ENCODE peak calls at places on chromosomes 4 and X, in ten cellular contexts. D is body of pancreas, B is hepatocyte, J is uterus, G is PC-3, T is mesenchymal stem cell, P is HCT116, E is heart right ventricle, O is aorta, K is lung. Z is an unnamed sample. For H3K9me3, the result is how much of the 10 kb centered on the place peaks cover.

GRCh38 chr4:133493776-133494175 is 344.7 kb downstream of the PCDH10 start:
- DNase-seq in D (no peak), B (no peak), J (no peak), G (no peak), T (no peak), P (no peak), E (no peak), O (no peak), K (no peak), Z (no peak)

GRCh38 chr4:13541720-13542576 is 2.4 kb downstream of the NKX3-2 start:
- DNase-seq in D (peak), B (peak), J (no peak), G (no peak), T (no peak), P (no peak), E (no peak), O (no peak), K (peak), Z (peak)

GRCh38 chr4:139167774-139168444 is 9.1 kb downstream of the ELF2 start:
- DNase-seq in D (no peak), B (peak), J (no peak), G (peak), T (peak), P (peak), E (no peak), O (no peak), K (no peak), Z (no peak)

GRCh38 chr4:113285512-113285911 is 236.1 kb downstream of the ANK2 start:
- DNase-seq in D (no peak), B (no peak), J (no peak), G (no peak), T (no peak), P (no peak), E (no peak), O (no peak), K (no peak), Z (no peak)

GRCh38 chrX:12999422-12999821 is 24.5 kb downstream of the TMSB4X start:
- DNase-seq in D (no peak), B (no peak), J (no peak), G (no peak), T (no peak), P (no peak), E (no peak), O (no peak), K (no peak), Z (no peak)

GRCh38 chr4:151325320-151326246 is at the start of gene SH3D19:
- DNase-seq in D (peak), B (peak), J (peak), G (peak), T (peak), P (peak), E (peak), O (peak), K (peak), Z (peak)

GRCh38 chr4:10734697-10735096 is 50.1 kb upstream of the CLNK start:
- DNase-seq in D (no peak), B (no peak), J (no peak), G (no peak), T (no peak), P (no peak), E (no peak), O (no peak), K (no peak), Z (no peak)

GRCh38 chr4:13355036-13355910 is 128.9 kb downstream of the RAB28 start:
- DNase-seq in D (no peak), B (no peak), J (no peak), G (no peak), T (peak), P (no peak), E (no peak), O (no peak), K (no peak), Z (no peak)

GRCh38 chr4:74056114-74056857 is 17.8 kb upstream of the CXCL3 start:
- DNase-seq in D (no peak), B (no peak), J (no peak), G (peak), T (peak), P (peak), E (no peak), O (no peak), K (no peak), Z (no peak)

GRCh38 chr4:8762356-8762755 is 109.3 kb downstream of the HMX1 start:
- DNase-seq in D (no peak), B (no peak), J (no peak), G (no peak), T (no peak), P (no peak), E (no peak), O (peak), K (no peak), Z (no peak)

GRCh38 chr4:108829981-108830492 is 67.2 kb upstream of the ETNPPL start:
- DNase-seq in D (no peak), B (no peak), J (no peak), G (no peak), T (no peak), P (no peak), E (no peak), O (no peak), K (no peak), Z (no peak)

GRCh38 chr4:153465922-153466636 is at the start of gene TMEM131L:
- DNase-seq in D (peak), B (peak), J (peak), G (peak), T (peak), P (peak), E (peak), O (peak), K (peak), Z (peak)

GRCh38 chr4:5751918-5752802 is 41.2 kb downstream of the EVC start:
- DNase-seq in D (no peak), B (peak), J (no peak), G (no peak), T (peak), P (no peak), E (no peak), O (no peak), K (no peak), Z (peak)

GRCh38 chr4:76993787-76994641 is 44.5 kb downstream of the SEPTIN11 start:
- DNase-seq in D (no peak), B (no peak), J (no peak), G (no peak), T (no peak), P (no peak), E (no peak), O (no peak), K (no peak), Z (no peak)

GRCh38 chrX:42093756-42094155 is 170.4 kb upstream of the CASK start:
- DNase-seq in D (no peak), B (peak), J (no peak), G (no peak), T (peak), P (no peak), E (no peak), O (no peak), K (no peak), Z (no peak)

GRCh38 chrX:130171446-130172126 is at the start of gene RAB33A:
- DNase-seq in D (no peak), B (peak), J (peak), G (no peak), T (peak), P (no peak), E (peak), O (peak), K (no peak), Z (no peak)

GRCh38 chr4:83214079-83214478 is 70.5 kb downstream of the COQ2 start:
- DNase-seq in D (no peak), B (no peak), J (no peak), G (no peak), T (no peak), P (no peak), E (no peak), O (no peak), K (no peak), Z (no peak)

GRCh38 chr4:146018247-146018646 is 79.6 kb upstream of the ZNF827 start:
- DNase-seq in D (no peak), B (no peak), J (no peak), G (no peak), T (no peak), P (no peak), E (no peak), O (no peak), K (no peak), Z (no peak)

GRCh38 chr4:95392886-95393285 is 155.9 kb downstream of the UNC5C start:
- DNase-seq in D (no peak), B (no peak), J (no peak), G (no peak), T (no peak), P (no peak), E (no peak), O (no peak), K (no peak), Z (no peak)

GRCh38 chrX:70336767-70337166 is 46.9 kb downstream of the KIF4A start:
- DNase-seq in D (no peak), B (no peak), J (no peak), G (no peak), T (no peak), P (no peak), E (no peak), O (no peak), K (no peak), Z (no peak)

GRCh38 chr4:183444953-183445543 is 612 bp downstream of the CDKN2AIP start:
- DNase-seq in D (no peak), B (no peak), J (no peak), G (peak), T (no peak), P (no peak), E (peak), O (peak), K (peak), Z (peak)

GRCh38 chr4:8272472-8273428 is 3.2 kb downstream of the HTRA3 start:
- DNase-seq in D (no peak), B (no peak), J (no peak), G (no peak), T (peak), P (no peak), E (peak), O (no peak), K (no peak), Z (no peak)

GRCh38 chr4:88457307-88458090 is 580 bp downstream of the HERC5 start:
- DNase-seq in D (peak), B (peak), J (peak), G (peak), T (peak), P (peak), E (peak), O (peak), K (peak), Z (peak)

GRCh38 chr4:173517781-173518371 is 12.2 kb downstream of the HAND2 start:
- DNase-seq in D (no peak), B (peak), J (no peak), G (no peak), T (peak), P (no peak), E (peak), O (peak), K (no peak), Z (no peak)

GRCh38 chrX:72045141-72045540 is 86.6 kb downstream of the RTL5 start:
- DNase-seq in D (no peak), B (no peak), J (no peak), G (no peak), T (no peak), P (no peak), E (no peak), O (no peak), K (no peak), Z (peak)

GRCh38 chr4:113476800-113477199 is 284.7 kb downstream of the CAMK2D start:
- DNase-seq in D (no peak), B (no peak), J (no peak), G (peak), T (no peak), P (peak), E (no peak), O (no peak), K (no peak), Z (no peak)

GRCh38 chrX:19543951-19544359 is 28.6 kb upstream of the MAP3K15 start:
- DNase-seq in D (no peak), B (no peak), J (no peak), G (no peak), T (no peak), P (no peak), E (peak), O (no peak), K (no peak), Z (no peak)
- H3K9me3 ChIP-seq in D (under half), B (under half), J (under half), G (under half), T (under half), P (under half), E (under half), O (under half), K (under half), Z (under half)

GRCh38 chrX:155966876-155967275 is 30.6 kb upstream of the IL9R start:
- DNase-seq in D (no peak), B (peak), J (no peak), G (peak), T (peak), P (peak), E (no peak), O (no peak), K (no peak), Z (peak)

GRCh38 chrX:155968106-155968714 is 29.3 kb upstream of the IL9R start:
- DNase-seq in D (no peak), B (no peak), J (no peak), G (no peak), T (no peak), P (no peak), E (no peak), O (no peak), K (no peak), Z (peak)

GRCh38 chrX:155962906-155963305 is 34.6 kb upstream of the IL9R start:
- DNase-seq in D (no peak), B (peak), J (no peak), G (no peak), T (no peak), P (no peak), E (no peak), O (no peak), K (no peak), Z (no peak)

DNA sequence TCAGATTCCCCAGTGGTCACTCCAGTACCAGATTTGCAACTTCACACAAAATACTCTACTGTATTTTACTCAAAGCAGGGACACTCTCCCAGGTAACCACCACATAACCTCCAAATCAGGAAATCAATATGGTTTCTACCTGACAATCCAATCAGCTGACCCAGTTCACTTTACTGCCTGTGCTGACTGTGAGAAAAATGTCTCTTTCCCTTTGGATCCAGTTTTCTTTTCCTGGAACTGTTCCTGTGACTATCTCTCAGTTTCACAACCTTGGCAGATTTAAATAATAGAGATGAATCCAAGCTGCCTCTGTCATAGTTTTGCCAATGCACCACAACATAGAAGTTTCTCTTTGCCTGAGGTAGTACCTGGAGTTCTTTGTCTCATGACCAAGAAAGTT is 29.8 kb upstream of the IL9R start:
- DNase-seq in D (no peak), B (no peak), J (no peak), G (no peak), T (no peak), P (no peak), E (no peak), O (no peak), K (no peak), Z (no peak)
- H3K9me3 ChIP-seq in D (under half), B (under half), J (under half), G (under half), T (under half), P (under half), E (under half), O (under half), K (under half), Z (under half)

DNA sequence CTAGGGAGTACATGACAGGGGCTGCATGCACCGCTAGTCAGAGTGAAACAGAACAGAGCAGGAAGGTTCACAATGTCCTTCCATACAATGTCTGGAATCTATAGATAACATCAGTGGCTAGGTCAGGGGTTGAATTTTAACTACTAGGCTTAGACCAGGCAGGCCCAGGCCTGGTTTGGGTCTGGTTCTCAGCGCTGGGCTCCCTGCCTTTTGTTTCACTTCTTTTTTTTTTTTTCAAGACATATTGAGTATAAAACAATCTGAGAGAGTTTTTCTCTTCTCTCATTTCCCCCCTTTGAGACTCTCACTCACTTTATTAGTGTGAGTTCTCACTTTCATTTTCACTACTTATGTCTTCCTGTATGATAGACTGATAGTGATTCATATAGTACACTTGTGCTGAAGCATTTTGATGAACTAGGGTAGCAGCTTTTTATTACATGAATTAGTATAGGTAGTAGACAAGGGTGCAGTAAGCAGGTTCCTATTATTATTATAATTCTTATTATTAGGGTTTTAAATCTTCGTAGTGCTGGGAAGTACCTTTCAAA is 120.0 kb upstream of the ZDHHC15 start:
- DNase-seq in D (no peak), B (no peak), J (no peak), G (no peak), T (no peak), P (no peak), E (no peak), O (no peak), K (no peak), Z (no peak)
- H3K9me3 ChIP-seq in D (under half), B (under half), J (under half), G (under half), T (under half), P (under half), E (under half), O (under half), K (under half), Z (under half)

DNA sequence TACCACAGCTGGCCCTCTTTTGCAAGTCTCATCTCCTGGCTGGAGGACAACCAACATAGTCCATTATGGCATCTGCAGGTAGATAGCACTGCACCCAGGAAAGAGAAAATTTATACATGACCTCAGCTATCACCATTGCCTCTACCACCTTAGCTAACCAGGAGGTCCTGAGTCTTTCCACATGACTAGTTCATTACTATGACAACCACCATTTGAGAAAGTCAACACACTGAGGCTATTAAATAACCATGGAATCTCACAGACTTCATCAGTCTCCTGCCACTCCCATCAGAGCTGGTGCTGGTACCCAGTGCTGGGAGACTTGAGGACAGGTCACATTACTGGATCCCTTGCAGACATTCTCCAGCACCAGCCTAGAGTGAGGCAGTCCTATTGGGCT is 285.9 kb downstream of the GBA3 start:
- DNase-seq in D (no peak), B (no peak), J (no peak), G (no peak), T (no peak), P (no peak), E (no peak), O (no peak), K (no peak), Z (no peak)
- H3K9me3 ChIP-seq in D (under half), B (under half), J (under half), G (under half), T (under half), P (under half), E (under half), O (under half), K (under half), Z (under half)

DNA sequence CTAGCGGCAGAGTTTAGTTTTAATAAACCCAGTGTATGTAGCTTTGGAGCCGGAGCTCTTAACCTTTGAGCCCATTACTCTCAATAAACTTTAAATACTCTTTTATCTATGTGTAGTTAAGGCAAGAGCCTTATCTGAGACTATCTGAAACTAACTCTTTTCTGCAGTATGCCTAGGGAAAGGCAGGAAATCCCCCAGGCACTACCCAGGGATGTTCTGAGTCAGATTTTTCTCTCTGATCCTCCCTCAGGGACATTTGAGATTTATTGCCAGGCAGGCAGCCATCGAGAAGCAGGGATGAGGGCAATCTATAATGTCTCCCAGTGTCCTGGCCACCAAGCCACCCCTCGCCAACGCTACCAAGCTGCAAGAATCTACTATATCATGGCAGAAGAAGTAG is 39.1 kb downstream of the HEPH start:
- DNase-seq in D (no peak), B (peak), J (no peak), G (no peak), T (no peak), P (no peak), E (no peak), O (no peak), K (no peak), Z (no peak)
- H3K9me3 ChIP-seq in D (under half), B (under half), J (under half), G (under half), T (under half), P (under half), E (under half), O (under half), K (under half), Z (under half)

DNA sequence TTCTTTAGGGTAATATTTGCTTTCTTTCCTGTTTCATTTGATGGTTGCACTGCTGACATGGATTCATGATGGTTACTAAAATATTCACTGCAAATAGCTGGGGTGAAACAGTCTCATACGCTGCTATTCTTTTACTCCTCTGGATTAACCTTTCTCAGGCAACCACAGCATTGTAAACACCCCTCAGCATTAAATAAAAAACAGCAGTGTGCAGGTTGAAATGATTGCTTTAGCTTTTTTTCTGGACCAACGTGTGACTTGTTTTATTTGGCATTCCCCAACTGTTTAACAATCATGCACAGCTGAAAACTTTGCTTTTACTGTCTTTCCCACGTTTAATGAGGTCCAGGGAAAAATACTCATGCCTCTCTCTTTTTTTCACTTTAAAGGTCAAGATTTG is 490.8 kb downstream of the RAPGEF2 start:
- DNase-seq in D (no peak), B (no peak), J (no peak), G (no peak), T (no peak), P (no peak), E (no peak), O (no peak), K (no peak), Z (no peak)
- H3K9me3 ChIP-seq in D (under half), B (under half), J (under half), G (under half), T (under half), P (under half), E (under half), O (under half), K (under half), Z (under half)

GRCh38 chr4:81257841-81258240 is 42.8 kb upstream of the PRKG2 start:
- DNase-seq in D (no peak), B (no peak), J (no peak), G (no peak), T (no peak), P (no peak), E (no peak), O (no peak), K (no peak), Z (no peak)

GRCh38 chr4:81257021-81257420 is 42.0 kb upstream of the PRKG2 start:
- DNase-seq in D (no peak), B (no peak), J (no peak), G (peak), T (no peak), P (no peak), E (no peak), O (no peak), K (no peak), Z (no peak)

GRCh38 chr4:81260443-81261102 is 45.6 kb upstream of the PRKG2 start:
- DNase-seq in D (no peak), B (no peak), J (no peak), G (peak), T (no peak), P (no peak), E (no peak), O (no peak), K (no peak), Z (no peak)

GRCh38 chr4:81256059-81256635 is 41.1 kb upstream of the PRKG2 start:
- DNase-seq in D (no peak), B (no peak), J (no peak), G (no peak), T (no peak), P (no peak), E (no peak), O (no peak), K (no peak), Z (no peak)

DNA sequence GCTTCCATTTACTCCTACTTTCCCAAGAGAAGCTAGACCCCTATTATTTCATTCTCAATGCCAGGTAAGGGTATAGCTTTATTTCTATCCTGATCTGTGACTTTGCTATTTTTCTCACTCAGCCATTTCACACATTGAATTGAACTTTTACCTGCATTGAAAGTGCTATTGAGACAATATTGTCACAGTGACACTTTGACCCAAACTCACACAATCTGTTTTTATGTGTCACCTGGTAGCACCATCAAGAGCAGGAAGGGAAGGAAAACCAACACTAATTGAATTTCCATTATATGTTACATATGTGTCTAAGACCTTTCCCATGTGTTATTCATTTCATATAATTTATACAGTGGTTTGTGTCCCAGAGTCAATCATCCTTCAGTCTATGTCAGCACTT is 44.1 kb upstream of the PRKG2 start:
- DNase-seq in D (no peak), B (no peak), J (no peak), G (no peak), T (no peak), P (no peak), E (no peak), O (no peak), K (no peak), Z (no peak)
- H3K9me3 ChIP-seq in D (under half), B (under half), J (under half), G (under half), T (under half), P (under half), E (under half), O (under half), K (under half), Z (under half)

Z was measured in WERI-Rb-1.